ENCODE peak calls at places on chromosomes 12 and 14, in five cellular contexts. One of them, this sample, is unnamed. For H3K4me1 and H3K9me3, the result is how much of the 10 kb centered on the place peaks cover.

GRCh38 chr12:41034686-41035085 is 153.4 kb upstream of the PDZRN4 start:
- DNase-seq in SK-N-SH: no peak
- DNase-seq in BE2C: no peak
- DNase-seq in left lung: no peak
- DNase-seq in tibial nerve: no peak
- DNase-seq in this sample: no peak

GRCh38 chr12:56151672-56152131 is 685 bp upstream of the MYL6B start:
- DNase-seq in SK-N-SH: peak
- DNase-seq in BE2C: peak
- DNase-seq in left lung: peak
- DNase-seq in tibial nerve: peak
- DNase-seq in this sample: peak

GRCh38 chr14:105616802-105617192 is 90.4 kb downstream of the TMEM121 start:
- DNase-seq in SK-N-SH: no peak
- DNase-seq in BE2C: peak
- DNase-seq in left lung: peak
- DNase-seq in tibial nerve: no peak
- DNase-seq in this sample: no peak

GRCh38 chr14:77242752-77243151 is 28.3 kb downstream of the NGB start:
- DNase-seq in SK-N-SH: no peak
- DNase-seq in BE2C: no peak
- DNase-seq in left lung: no peak
- DNase-seq in tibial nerve: no peak
- DNase-seq in this sample: no peak

GRCh38 chr14:102215071-102215470 is 75.4 kb downstream of the WDR20 start:
- DNase-seq in SK-N-SH: no peak
- DNase-seq in BE2C: no peak
- DNase-seq in left lung: no peak
- DNase-seq in tibial nerve: peak
- DNase-seq in this sample: peak

GRCh38 chr14:94164685-94165431 is 9.3 kb upstream of the PPP4R4 start:
- DNase-seq in SK-N-SH: no peak
- DNase-seq in BE2C: no peak
- DNase-seq in left lung: no peak
- DNase-seq in tibial nerve: no peak
- DNase-seq in this sample: no peak

GRCh38 chr12:124620606-124621295 is 53.3 kb upstream of the NCOR2 start:
- DNase-seq in SK-N-SH: no peak
- DNase-seq in BE2C: no peak
- DNase-seq in left lung: no peak
- DNase-seq in tibial nerve: no peak
- DNase-seq in this sample: no peak

GRCh38 chr12:52735816-52736632 is 32.7 kb upstream of the KRT77 start:
- DNase-seq in SK-N-SH: no peak
- DNase-seq in BE2C: no peak
- DNase-seq in left lung: no peak
- DNase-seq in tibial nerve: no peak
- DNase-seq in this sample: no peak

GRCh38 chr14:22210906-22211305 is 378.1 kb downstream of the DAD1 start:
- DNase-seq in SK-N-SH: no peak
- DNase-seq in BE2C: no peak
- DNase-seq in left lung: no peak
- DNase-seq in tibial nerve: no peak
- DNase-seq in this sample: no peak

GRCh38 chr14:43135877-43136411 is 1371.1 kb downstream of the FSCB start:
- DNase-seq in SK-N-SH: no peak
- DNase-seq in BE2C: no peak
- DNase-seq in left lung: peak
- DNase-seq in tibial nerve: no peak
- DNase-seq in this sample: no peak

GRCh38 chr14:31530136-31530535 is 31.1 kb upstream of the NUBPL start:
- DNase-seq in SK-N-SH: no peak
- DNase-seq in BE2C: no peak
- DNase-seq in left lung: no peak
- DNase-seq in tibial nerve: no peak
- DNase-seq in this sample: no peak

GRCh38 chr12:70028918-70029317 is 203.9 kb downstream of the MYRFL start:
- DNase-seq in SK-N-SH: no peak
- DNase-seq in BE2C: no peak
- DNase-seq in left lung: no peak
- DNase-seq in tibial nerve: no peak
- DNase-seq in this sample: no peak

GRCh38 chr14:90627478-90627877 is 188.8 kb downstream of the TTC7B start:
- DNase-seq in SK-N-SH: no peak
- DNase-seq in BE2C: no peak
- DNase-seq in left lung: no peak
- DNase-seq in tibial nerve: no peak
- DNase-seq in this sample: peak

GRCh38 chr14:23071244-23071974 is 14.1 kb upstream of the CDH24 start:
- DNase-seq in SK-N-SH: peak
- DNase-seq in BE2C: peak
- DNase-seq in left lung: peak
- DNase-seq in tibial nerve: peak
- DNase-seq in this sample: peak

GRCh38 chr12:123471374-123472068 is 13.6 kb downstream of the SNRNP35 start:
- DNase-seq in SK-N-SH: no peak
- DNase-seq in BE2C: peak
- DNase-seq in left lung: no peak
- DNase-seq in tibial nerve: no peak
- DNase-seq in this sample: no peak

GRCh38 chr12:124213606-124214347 is 81.1 kb upstream of the RFLNA start:
- DNase-seq in SK-N-SH: no peak
- DNase-seq in BE2C: no peak
- DNase-seq in left lung: no peak
- DNase-seq in tibial nerve: no peak
- DNase-seq in this sample: no peak

GRCh38 chr14:90569606-90570462 is 173.0 kb downstream of the CALM1 start:
- DNase-seq in SK-N-SH: no peak
- DNase-seq in BE2C: no peak
- DNase-seq in left lung: peak
- DNase-seq in tibial nerve: no peak
- DNase-seq in this sample: no peak

GRCh38 chr14:89399594-89400068 is 17.4 kb downstream of the FOXN3 start:
- DNase-seq in SK-N-SH: peak
- DNase-seq in BE2C: peak
- DNase-seq in left lung: no peak
- DNase-seq in tibial nerve: no peak
- DNase-seq in this sample: no peak

GRCh38 chr12:19044877-19045276 is 84.7 kb upstream of the PLEKHA5 start:
- DNase-seq in SK-N-SH: no peak
- DNase-seq in BE2C: no peak
- DNase-seq in left lung: no peak
- DNase-seq in tibial nerve: no peak
- DNase-seq in this sample: no peak

GRCh38 chr12:12585115-12585862 is 22.6 kb upstream of the DUSP16 start:
- DNase-seq in SK-N-SH: peak
- DNase-seq in BE2C: no peak
- DNase-seq in left lung: no peak
- DNase-seq in tibial nerve: no peak
- DNase-seq in this sample: no peak

GRCh38 chr12:65911321-65911720 is 87.0 kb downstream of the HMGA2 start:
- DNase-seq in SK-N-SH: no peak
- DNase-seq in BE2C: no peak
- DNase-seq in left lung: no peak
- DNase-seq in tibial nerve: peak
- DNase-seq in this sample: no peak

GRCh38 chr12:100211698-100212097 is 11.1 kb downstream of the ACTR6 start:
- DNase-seq in SK-N-SH: no peak
- DNase-seq in BE2C: no peak
- DNase-seq in left lung: no peak
- DNase-seq in tibial nerve: no peak
- DNase-seq in this sample: no peak

GRCh38 chr14:90599748-90600507 is 203.1 kb downstream of the CALM1 start:
- DNase-seq in SK-N-SH: no peak
- DNase-seq in BE2C: no peak
- DNase-seq in left lung: no peak
- DNase-seq in tibial nerve: no peak
- DNase-seq in this sample: no peak

GRCh38 chr14:62097824-62098223 is 335.6 kb downstream of the SNAPC1 start:
- DNase-seq in SK-N-SH: no peak
- DNase-seq in BE2C: no peak
- DNase-seq in left lung: no peak
- DNase-seq in tibial nerve: no peak
- DNase-seq in this sample: no peak

GRCh38 chr12:6792522-6793201 is 3.3 kb downstream of the CD4 start:
- DNase-seq in SK-N-SH: no peak
- DNase-seq in BE2C: no peak
- DNase-seq in left lung: peak
- DNase-seq in tibial nerve: no peak
- DNase-seq in this sample: peak

GRCh38 chr12:6787309-6787708 is 2.0 kb upstream of the CD4 start:
- DNase-seq in SK-N-SH: no peak
- DNase-seq in BE2C: no peak
- DNase-seq in left lung: no peak
- DNase-seq in tibial nerve: no peak
- DNase-seq in this sample: no peak

GRCh38 chr12:6791931-6792520 is 2.7 kb downstream of the CD4 start:
- DNase-seq in SK-N-SH: no peak
- DNase-seq in BE2C: no peak
- DNase-seq in left lung: no peak
- DNase-seq in tibial nerve: no peak
- DNase-seq in this sample: no peak

GRCh38 chr12:6788972-6789905 is at the start of gene CD4:
- DNase-seq in SK-N-SH: no peak
- DNase-seq in BE2C: no peak
- DNase-seq in left lung: peak
- DNase-seq in tibial nerve: no peak
- DNase-seq in this sample: peak

GRCh38 chr12:6790496-6791150 is 1.3 kb downstream of the CD4 start:
- DNase-seq in SK-N-SH: no peak
- DNase-seq in BE2C: no peak
- DNase-seq in left lung: no peak
- DNase-seq in tibial nerve: no peak
- DNase-seq in this sample: no peak
- H3K4me1 ChIP-seq in SK-N-SH: under half
- H3K4me1 ChIP-seq in BE2C: under half
- H3K4me1 ChIP-seq in left lung: under half
- H3K4me1 ChIP-seq in tibial nerve: under half
- H3K4me1 ChIP-seq in this sample: under half

GRCh38 chr14:103501041-103501870 is 21.4 kb downstream of the CKB start:
- DNase-seq in SK-N-SH: no peak
- DNase-seq in BE2C: no peak
- DNase-seq in left lung: no peak
- DNase-seq in tibial nerve: no peak
- DNase-seq in this sample: no peak
- H3K9me3 ChIP-seq in SK-N-SH: under half
- H3K9me3 ChIP-seq in BE2C: under half
- H3K9me3 ChIP-seq in left lung: under half
- H3K9me3 ChIP-seq in tibial nerve: under half
- H3K9me3 ChIP-seq in this sample: under half

GRCh38 chr12:121013715-121014114 is 2.6 kb downstream of the C12orf43 start:
- DNase-seq in SK-N-SH: no peak
- DNase-seq in BE2C: no peak
- DNase-seq in left lung: no peak
- DNase-seq in tibial nerve: no peak
- DNase-seq in this sample: no peak
- TF ChIP-seq CTCF in SK-N-SH: peak
- TF ChIP-seq CTCF in BE2C: peak
- TF ChIP-seq CTCF in left lung: no peak
- TF ChIP-seq CTCF in tibial nerve: no peak
- TF ChIP-seq CTCF in this sample: no peak

DNA sequence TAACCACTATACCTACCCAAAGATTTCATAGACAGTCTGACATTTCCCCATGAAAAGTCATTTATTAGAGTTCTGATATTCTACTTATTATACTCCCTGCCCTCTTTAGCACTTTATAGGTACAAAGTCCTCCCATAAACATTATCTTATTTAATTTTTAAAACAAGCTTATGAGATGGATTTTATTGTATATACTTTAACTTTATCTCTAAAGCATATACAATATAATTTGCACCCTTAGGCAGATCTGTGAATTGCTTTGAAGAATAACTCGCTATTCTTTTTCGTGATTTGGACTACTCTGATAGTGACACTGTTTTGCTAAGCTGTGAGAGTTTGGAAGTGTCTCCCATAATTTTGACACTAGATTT is 348.1 kb downstream of the RAD51B start:
- DNase-seq in SK-N-SH: no peak
- DNase-seq in BE2C: no peak
- DNase-seq in left lung: no peak
- DNase-seq in tibial nerve: no peak
- DNase-seq in this sample: no peak
- H3K4me1 ChIP-seq in SK-N-SH: under half
- H3K4me1 ChIP-seq in BE2C: under half
- H3K4me1 ChIP-seq in left lung: under half
- H3K4me1 ChIP-seq in tibial nerve: under half
- H3K4me1 ChIP-seq in this sample: under half

DNA sequence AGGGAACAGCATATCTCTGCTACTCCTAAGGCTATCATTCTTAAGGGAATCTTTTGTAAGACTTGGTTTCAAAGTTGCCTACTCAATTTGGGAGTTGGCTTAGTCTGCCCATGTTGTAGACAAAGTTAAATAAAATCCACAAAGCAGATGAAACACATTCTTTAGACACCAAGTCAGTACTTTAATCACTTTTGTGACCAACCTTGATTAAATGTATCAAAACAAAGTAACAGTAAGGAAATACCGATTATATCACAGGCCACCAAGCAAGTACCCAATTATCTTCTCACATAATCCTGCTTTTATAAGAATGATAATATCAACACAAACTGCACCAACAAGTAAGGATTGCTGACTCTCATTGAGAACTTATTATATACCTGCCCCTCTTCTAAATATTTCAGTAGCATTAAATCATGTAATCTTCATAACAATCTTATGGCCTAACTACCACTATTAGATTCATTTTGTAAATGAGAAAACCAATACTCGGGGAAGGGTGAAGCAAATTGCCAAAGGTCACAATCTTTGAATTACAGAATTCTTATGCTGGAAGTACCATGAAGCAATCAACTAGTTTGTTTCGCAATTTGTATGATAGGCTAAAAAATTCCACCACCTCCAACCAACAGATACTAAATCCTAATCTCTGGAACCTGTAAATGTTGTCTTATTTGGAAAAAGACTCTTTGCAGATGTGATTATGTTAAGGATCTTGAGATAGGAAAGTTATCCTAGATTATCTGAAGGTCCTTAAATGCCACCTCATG is 12.6 kb upstream of the DIO2 start:
- DNase-seq in SK-N-SH: no peak
- DNase-seq in BE2C: no peak
- DNase-seq in left lung: no peak
- DNase-seq in tibial nerve: no peak
- DNase-seq in this sample: no peak
- H3K9me3 ChIP-seq in SK-N-SH: under half
- H3K9me3 ChIP-seq in BE2C: under half
- H3K9me3 ChIP-seq in left lung: under half
- H3K9me3 ChIP-seq in tibial nerve: under half
- H3K9me3 ChIP-seq in this sample: under half

This sample was measured in gastrocnemius medialis.